ENCODE peak calls at places on chromosomes 16 and 17, in six cellular contexts. S is HEK293T; H is NCI-H774; Q is skeletal muscle cell; L is erythroblast; I is activated CD4-positive, alpha-beta T cell treated with anti-CD3 and anti-CD28 coated beads for 24 hours. G is an unnamed sample.

GRCh38 chr17:81926451-81927144 is 937 bp downstream of the MAFG start:
- DNase-seq in I (peak), H (peak), Q (peak), L (peak), S (peak), G (peak)

GRCh38 chr17:59330314-59330942 is 1.0 kb upstream of the YPEL2 start:
- DNase-seq in L (peak), H (peak), Q (no peak), S (no peak), I (no peak), G (no peak)

GRCh38 chr16:57775661-57776469 is 26.4 kb downstream of the KIFC3 start:
- DNase-seq in H (no peak), Q (no peak), L (peak), I (no peak), S (peak), G (no peak)

GRCh38 chr17:50149425-50150353 is 788 bp downstream of the PPP1R9B start:
- DNase-seq in L (peak), I (no peak), Q (no peak), S (peak), H (peak), G (no peak)

GRCh38 chr17:17988427-17988945 is 15.8 kb downstream of the DRC3 start:
- DNase-seq in Q (no peak), H (no peak), I (no peak), S (no peak), L (no peak), G (no peak)

GRCh38 chr16:66832661-66833305 is 2.0 kb upstream of the NAE1 start:
- DNase-seq in S (peak), H (no peak), I (no peak), Q (no peak), L (no peak), G (no peak)

GRCh38 chr17:79053251-79053925 is 21.2 kb upstream of the ENGASE start:
- DNase-seq in Q (no peak), S (no peak), H (no peak), I (no peak), L (no peak), G (no peak)

GRCh38 chr16:25707982-25708583 is 16.3 kb downstream of the HS3ST4 start:
- DNase-seq in H (no peak), I (no peak), S (peak), L (peak), Q (no peak), G (no peak)

GRCh38 chr17:63834431-63835166 is 7.1 kb upstream of the FTSJ3 start:
- DNase-seq in S (peak), Q (peak), L (peak), H (no peak), I (peak), G (peak)

GRCh38 chr17:17523001-17523713 is 27.0 kb upstream of the RASD1 start:
- DNase-seq in Q (no peak), H (no peak), L (no peak), S (no peak), I (no peak), G (no peak)

G was measured in stimulated activated naive B cell treated with anti-CD40 and anti-IgM and Interleukin-4, amounts not matched to agents 10 μg/mL and 1 μg/mL and 100 μg/mL, for 72 hours.